ENCODE peak calls at places on chromosomes 7 and 10, in seven cellular contexts. N is OCI-LY7, F is right lobe of liver, S is dorsolateral prefrontal cortex, Z is osteoblast, T is IMR-90, Q is Panc1. G is an unnamed sample.

GRCh38 chr7:5478568-5479045 is 55.0 kb upstream of the TNRC18 start:
- DNase-seq in F (no peak), Q (no peak), Z (peak), S (no peak), T (no peak), N (no peak), G (no peak)

GRCh38 chr10:666237-667012 is 23.0 kb downstream of the DIP2C start:
- DNase-seq in T (no peak), Z (no peak), S (no peak), N (no peak), F (peak), Q (no peak), G (no peak)

GRCh38 chr7:107315821-107316220 is 147.0 kb downstream of the HBP1 start:
- DNase-seq in Z (no peak), Q (no peak), T (no peak), N (no peak), S (no peak), F (no peak), G (no peak)

GRCh38 chr7:132077986-132078385 is 498.3 kb downstream of the PLXNA4 start:
- DNase-seq in Q (no peak), F (no peak), S (no peak), Z (no peak), N (no peak), T (peak), G (no peak)

GRCh38 chr7:158658475-158658874 is 46.1 kb downstream of the NCAPG2 start:
- DNase-seq in F (no peak), T (no peak), N (no peak), S (no peak), Q (no peak), Z (no peak), G (no peak)

GRCh38 chr10:47287365-47287802 is 12.6 kb upstream of the GDF10 start:
- DNase-seq in N (no peak), Z (no peak), S (no peak), F (no peak), Q (no peak), T (no peak), G (no peak)

GRCh38 chr10:132571565-132572544 is 34.3 kb downstream of the INPP5A start:
- DNase-seq in N (peak), F (peak), S (no peak), T (peak), Q (peak), Z (peak), G (peak)

GRCh38 chr7:98418636-98419315 is 17.9 kb upstream of the BAIAP2L1 start:
- DNase-seq in F (peak), N (no peak), Q (peak), S (no peak), Z (peak), T (peak), G (peak)

GRCh38 chr7:104963991-104964385 is 50.0 kb upstream of the KMT2E start:
- DNase-seq in Z (no peak), Q (no peak), S (no peak), N (peak), F (no peak), T (peak), G (no peak)

GRCh38 chr7:102178410-102178809 is 108.3 kb upstream of the SH2B2 start:
- DNase-seq in N (no peak), F (no peak), S (no peak), T (no peak), Z (no peak), Q (no peak), G (no peak)

GRCh38 chr10:84715911-84716310 is 387.5 kb downstream of the CCSER2 start:
- DNase-seq in N (peak), Z (peak), T (peak), Q (peak), F (no peak), S (no peak), G (no peak)

GRCh38 chr10:101886521-101887312 is 43.1 kb upstream of the KCNIP2 start:
- DNase-seq in F (no peak), T (no peak), Z (no peak), Q (no peak), N (no peak), S (no peak), G (no peak)

GRCh38 chr7:5349437-5350173 is 66.9 kb downstream of the SLC29A4 start:
- DNase-seq in T (no peak), F (no peak), S (no peak), Z (peak), N (no peak), Q (no peak), G (no peak)

GRCh38 chr10:132526676-132527075 is 10.9 kb upstream of the INPP5A start:
- DNase-seq in S (peak), F (no peak), Z (peak), Q (no peak), N (no peak), T (peak), G (no peak)

GRCh38 chr10:63256047-63256773 is 123.1 kb downstream of the NRBF2 start:
- DNase-seq in S (no peak), T (no peak), N (peak), Z (no peak), F (no peak), Q (no peak), G (no peak)

GRCh38 chr10:60148266-60148840 is 241.3 kb downstream of the ANK3 start:
- DNase-seq in Z (peak), T (peak), F (no peak), S (no peak), Q (no peak), N (no peak), G (peak)

GRCh38 chr7:74070619-74070920 is 13.0 kb upstream of the LIMK1 start:
- DNase-seq in N (no peak), Q (no peak), Z (no peak), F (no peak), T (no peak), S (no peak), G (no peak)

GRCh38 chr10:3954615-3955014 is 169.6 kb upstream of the KLF6 start:
- DNase-seq in T (no peak), F (no peak), Q (no peak), N (no peak), Z (no peak), S (no peak), G (no peak)

GRCh38 chr10:132129431-132129830 is 57.3 kb upstream of the DPYSL4 start:
- DNase-seq in T (no peak), F (no peak), N (no peak), Q (no peak), Z (no peak), S (no peak), G (no peak)

GRCh38 chr7:108492742-108493141 is 33.2 kb downstream of the PNPLA8 start:
- DNase-seq in T (no peak), F (no peak), S (no peak), Q (no peak), Z (peak), N (no peak), G (no peak)

GRCh38 chr7:31408120-31408729 is 67.7 kb upstream of the NEUROD6 start:
- DNase-seq in Q (peak), S (no peak), Z (peak), T (peak), N (no peak), F (no peak), G (peak)

DNA sequence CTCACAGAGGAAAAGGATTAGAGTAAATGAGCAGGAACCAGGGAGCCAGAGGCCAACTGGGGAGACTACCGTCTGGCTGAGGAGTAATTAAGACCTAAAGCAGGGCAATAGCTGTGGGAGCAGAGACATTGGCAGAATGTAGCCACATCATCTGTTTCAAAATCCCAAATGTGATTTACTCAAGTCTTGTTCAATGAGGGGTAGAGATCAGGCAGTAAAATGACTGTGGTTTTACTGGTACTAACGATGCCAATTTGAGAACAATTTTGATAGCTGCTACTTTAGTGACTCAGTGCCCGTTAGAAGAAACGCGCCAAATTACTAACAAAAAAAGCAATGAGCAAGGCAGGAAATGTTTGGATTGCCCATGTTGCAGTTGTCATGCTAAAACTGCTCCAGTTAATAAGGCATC is 12.7 kb upstream of the MIOS start:
- DNase-seq in F (no peak), S (no peak), N (no peak), T (no peak), Z (peak), Q (no peak), G (peak)
- H3K4me3 ChIP-seq in F (no peak), S (no peak), N (no peak), T (no peak), Z (peak), Q (no peak), G (no peak)

GRCh38 chr10:24360286-24361127 is 151.6 kb downstream of the KIAA1217 start:
- DNase-seq in Q (peak), Z (peak), F (peak), N (peak), S (peak), T (peak), G (peak)
- TF ChIP-seq CTCF in Q (peak), Z (peak), F (peak), N (peak), S (peak), T (peak), G (peak)

GRCh38 chr7:55498142-55498541 is 74.2 kb downstream of the VOPP1 start:
- DNase-seq in N (no peak), S (no peak), F (no peak), Q (no peak), Z (no peak), T (no peak), G (no peak)

GRCh38 chr7:55499591-55499990 is 72.7 kb downstream of the VOPP1 start:
- DNase-seq in N (no peak), S (no peak), Z (no peak), T (no peak), F (no peak), Q (no peak), G (no peak)

GRCh38 chr7:55497521-55497920 is 74.8 kb downstream of the VOPP1 start:
- DNase-seq in N (no peak), T (no peak), S (no peak), Q (no peak), Z (peak), F (no peak), G (no peak)

GRCh38 chr7:55500117-55500516 is 72.2 kb downstream of the VOPP1 start:
- DNase-seq in N (no peak), Z (no peak), Q (no peak), T (no peak), S (no peak), F (no peak), G (no peak)

GRCh38 chr7:55498770-55499169 is 73.5 kb downstream of the VOPP1 start:
- DNase-seq in S (no peak), F (no peak), Z (no peak), N (no peak), Q (no peak), T (no peak), G (no peak)
- H3K4me3 ChIP-seq in S (no peak), F (no peak), Z (no peak), N (no peak), Q (no peak), T (no peak), G (no peak)

DNA sequence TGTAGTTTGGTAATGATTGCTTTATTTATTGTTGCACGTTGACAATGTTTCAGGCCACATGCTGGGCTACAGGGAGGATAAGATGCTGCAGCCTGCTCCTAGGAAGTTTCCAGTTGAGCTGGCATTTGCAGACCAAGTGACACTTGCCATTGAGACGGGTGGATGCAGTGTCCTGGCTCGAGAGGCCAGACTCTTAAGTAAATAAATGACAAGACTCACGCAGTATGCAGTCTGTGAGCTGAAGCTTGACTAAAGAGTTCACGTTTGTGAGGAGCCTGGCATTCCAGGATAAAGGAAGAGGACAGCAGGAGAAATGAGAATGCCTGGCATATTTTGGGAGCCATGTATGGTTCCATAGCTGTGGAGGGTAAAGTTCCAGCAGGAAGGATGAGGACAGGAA is 105.8 kb downstream of the BAMBI start:
- DNase-seq in F (no peak), T (no peak), S (no peak), Z (no peak), N (no peak), Q (no peak), G (no peak)
- TF ChIP-seq CTCF in F (no peak), T (no peak), S (no peak), Z (no peak), N (no peak), Q (no peak), G (no peak)

G was measured in astrocyte of the cerebellum.